ENCODE peak calls at places on chromosome X, in four cellular contexts. Q is IMR-90, J is endothelial cell of umbilical vein, X is GM12878. I is an unnamed sample.

GRCh38 chrX:13808865-13809264 is 8.0 kb downstream of the GPM6B start:
- DNase-seq in J (no peak), Q (no peak), X (no peak), I (no peak)

GRCh38 chrX:6226053-6226645 is 2.5 kb downstream of the NLGN4X start:
- DNase-seq in X (no peak), J (no peak), Q (no peak), I (no peak)

GRCh38 chrX:95218964-95219363 is 1465.7 kb upstream of the DIAPH2 start:
- DNase-seq in X (no peak), J (no peak), Q (no peak), I (no peak)

GRCh38 chrX:107715331-107716044 is 60.1 kb downstream of the TSC22D3 start:
- DNase-seq in X (no peak), Q (peak), J (no peak), I (no peak)

GRCh38 chrX:77415161-77415560 is 32.0 kb upstream of the FGF16 start:
- DNase-seq in J (no peak), X (no peak), Q (no peak), I (no peak)

GRCh38 chrX:23616361-23616760 is 50.9 kb upstream of the PRDX4 start:
- DNase-seq in J (peak), X (no peak), Q (peak), I (peak)

GRCh38 chrX:109393859-109394258 is 88.0 kb downstream of the GUCY2F start:
- DNase-seq in Q (no peak), J (no peak), X (no peak), I (peak)

GRCh38 chrX:54695231-54695630 is 102.8 kb downstream of the ITIH6 start:
- DNase-seq in X (no peak), J (no peak), Q (peak), I (no peak)

GRCh38 chrX:129980043-129980442 is 2.4 kb upstream of the BCORL1 start:
- DNase-seq in X (no peak), Q (no peak), J (no peak), I (no peak)

GRCh38 chrX:145213504-145213903 is 33.8 kb upstream of the SPANXN1 start:
- DNase-seq in Q (no peak), J (no peak), X (no peak), I (peak)

GRCh38 chrX:114165537-114165936 is 418.3 kb upstream of the HTR2C start:
- DNase-seq in J (no peak), X (no peak), Q (no peak), I (no peak)

GRCh38 chrX:70201732-70202131 is 24.4 kb downstream of the DGAT2L6 start:
- DNase-seq in X (no peak), J (no peak), Q (no peak), I (no peak)

GRCh38 chrX:15384304-15384703 is at the start of gene VEGFD:
- DNase-seq in J (no peak), Q (peak), X (no peak), I (no peak)

GRCh38 chrX:44651347-44651746 is 108.7 kb upstream of the FUNDC1 start:
- DNase-seq in Q (no peak), J (no peak), X (no peak), I (no peak)

GRCh38 chrX:110317079-110317819 is 636 bp downstream of the AMMECR1 start:
- DNase-seq in Q (no peak), X (no peak), J (peak), I (no peak)

GRCh38 chrX:25144043-25144940 is 128.5 kb upstream of the ARX start:
- DNase-seq in J (peak), X (no peak), Q (peak), I (peak)

GRCh38 chrX:72540318-72540717 is 32.3 kb downstream of the HDAC8 start:
- DNase-seq in X (no peak), Q (peak), J (peak), I (no peak)

GRCh38 chrX:151180400-151180799 is 4.0 kb downstream of the GPR50 start:
- DNase-seq in Q (no peak), X (no peak), J (no peak), I (no peak)

GRCh38 chrX:119228506-119229290 is 7.4 kb upstream of the PGRMC1 start:
- DNase-seq in X (no peak), J (peak), Q (peak), I (no peak)

GRCh38 chrX:20459410-20460350 is 193.0 kb upstream of the RPS6KA3 start:
- DNase-seq in X (no peak), J (no peak), Q (no peak), I (no peak)

GRCh38 chrX:42755820-42756219 is 22.1 kb downstream of the PPP1R2C start:
- DNase-seq in Q (peak), X (no peak), J (peak), I (no peak)

GRCh38 chrX:154761977-154762528 is 611 bp upstream of the DKC1 start:
- DNase-seq in J (peak), Q (no peak), X (no peak), I (no peak)

GRCh38 chrX:96314974-96315373 is 369.7 kb upstream of the DIAPH2 start:
- DNase-seq in X (no peak), Q (peak), J (peak), I (no peak)

GRCh38 chrX:132181364-132181763 is 37.9 kb downstream of the RAP2C start:
- DNase-seq in J (no peak), Q (no peak), X (no peak), I (no peak)

GRCh38 chrX:129636175-129636681 is 18.5 kb downstream of the APLN start:
- DNase-seq in Q (no peak), J (no peak), X (no peak), I (peak)

GRCh38 chrX:34873500-34874225 is 68.9 kb upstream of the FAM47B start:
- DNase-seq in Q (peak), X (no peak), J (no peak), I (no peak)

GRCh38 chrX:49191033-49191871 is 5.1 kb upstream of the PRICKLE3 start:
- DNase-seq in Q (peak), J (peak), X (peak), I (peak)

GRCh38 chrX:103517246-103517645 is 2.0 kb downstream of the RAB40A start:
- DNase-seq in X (no peak), J (no peak), Q (peak), I (no peak)

GRCh38 chrX:102712967-102713677 is 874 bp downstream of the GPRASP2 start:
- DNase-seq in X (no peak), Q (peak), J (peak), I (peak)

GRCh38 chrX:103356023-103356798 is at the start of gene TCEAL9:
- DNase-seq in X (no peak), Q (peak), J (peak), I (peak)

DNA sequence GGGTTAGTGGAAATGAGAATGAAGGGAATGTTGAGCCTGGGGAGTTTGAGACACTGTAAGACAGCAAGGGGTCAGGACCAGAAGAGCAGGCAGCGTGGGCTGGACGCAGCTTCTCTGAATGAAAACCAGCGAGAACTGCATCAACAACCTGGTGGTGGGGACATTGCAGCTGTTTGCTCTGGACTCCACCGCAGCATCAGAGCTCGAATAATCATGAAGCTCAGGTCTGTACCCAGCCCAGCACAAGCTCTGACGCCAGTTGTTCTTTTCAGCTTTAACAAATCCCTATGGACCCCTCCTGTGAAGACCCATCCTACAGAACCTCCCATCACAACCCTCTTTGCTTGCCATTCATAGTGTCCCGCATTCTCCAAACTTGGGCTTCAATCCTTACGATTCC is 106.8 kb upstream of the PNPLA4 start:
- DNase-seq in Q (no peak), X (no peak), J (no peak), I (no peak)
- TF ChIP-seq FOS in Q (no peak), X (no peak), J (no peak), I (no peak)

DNA sequence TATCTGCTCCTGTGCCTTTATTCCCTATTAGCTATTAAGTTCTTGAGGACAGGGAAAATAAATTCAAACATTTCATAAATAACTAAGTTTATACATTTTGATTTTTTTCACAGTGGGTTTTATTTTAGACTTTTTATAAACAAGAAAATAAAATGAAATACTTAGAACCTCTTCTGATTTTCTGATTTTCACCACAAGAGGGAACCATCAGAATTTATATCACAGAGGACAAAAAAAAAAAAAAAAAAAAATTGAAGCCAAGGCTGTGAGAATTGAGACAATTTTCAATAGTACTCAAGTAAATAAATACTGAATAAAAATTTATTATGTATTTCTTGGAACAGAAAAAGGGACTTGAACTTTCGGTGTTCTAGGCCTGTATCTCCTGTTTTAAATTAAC is 288.1 kb downstream of the SH3BGRL start:
- DNase-seq in Q (no peak), X (no peak), J (no peak), I (peak)
- TF ChIP-seq FOS in Q (no peak), X (no peak), J (no peak), I (no peak)

DNA sequence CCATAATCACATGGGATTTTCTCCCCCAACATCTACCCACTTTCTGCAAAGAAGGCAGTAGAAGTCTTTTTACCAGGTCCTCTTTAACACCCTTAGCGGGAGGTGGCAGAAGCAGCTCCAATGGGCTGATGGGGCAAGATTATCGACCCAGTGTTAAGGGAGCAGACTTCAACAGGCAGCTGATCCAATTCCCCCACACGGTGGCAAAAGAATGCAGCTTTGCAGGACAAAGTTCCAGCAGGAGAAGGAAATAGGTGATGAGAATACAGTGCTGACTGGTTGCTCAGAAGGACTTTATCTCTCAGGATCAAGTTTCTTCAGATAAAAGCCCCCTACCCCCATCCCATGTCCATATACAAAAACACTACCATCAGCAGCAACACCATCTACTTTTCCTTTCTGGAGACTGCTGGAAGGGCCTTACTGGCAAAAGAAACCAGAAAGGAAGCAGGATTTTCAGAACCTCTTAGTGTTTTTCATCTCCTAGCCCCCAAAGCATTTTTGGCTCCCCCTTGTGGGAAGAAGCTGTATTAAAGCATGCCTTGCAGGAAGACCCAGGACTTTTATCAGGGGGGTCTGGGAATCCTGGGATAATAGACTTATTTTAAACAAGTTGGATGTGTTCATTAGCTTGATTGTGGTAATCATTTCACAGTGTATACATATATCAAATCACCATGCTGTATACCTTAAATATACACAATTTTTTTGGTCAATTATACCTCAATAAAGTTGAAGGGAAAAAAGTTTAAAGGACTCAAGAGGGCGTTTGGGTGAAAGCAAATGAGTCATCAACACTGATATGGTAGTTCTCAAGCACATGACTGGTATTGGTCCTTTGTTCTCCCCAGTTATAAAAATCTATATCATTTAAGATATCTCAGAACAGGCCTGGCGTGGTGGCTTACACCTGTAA is 146.4 kb downstream of the GPC3 start:
- DNase-seq in J (peak), X (no peak), Q (peak), I (peak)
- TF ChIP-seq FOS in J (no peak), X (no peak), Q (no peak), I (no peak)

DNA sequence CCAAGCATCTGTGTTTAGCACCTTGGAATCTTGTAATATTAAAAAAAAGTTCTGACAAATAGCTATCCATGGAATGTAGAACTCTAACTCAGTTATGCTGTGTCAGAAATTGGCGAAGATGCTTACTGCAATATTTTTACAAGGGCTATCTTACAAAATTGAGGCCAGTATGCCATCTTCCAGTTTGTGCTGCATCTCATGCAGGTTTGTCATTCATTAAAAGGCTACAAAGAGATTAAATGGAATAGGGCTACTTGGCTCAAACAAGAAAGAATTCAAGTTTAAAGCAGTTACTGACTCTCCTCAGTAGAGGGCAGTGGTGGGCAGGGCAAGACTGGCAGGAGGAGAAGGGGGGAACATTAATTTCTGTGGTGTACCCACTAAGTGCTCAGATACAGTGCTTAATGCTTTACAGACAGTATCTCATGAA is 66.5 kb downstream of the SHROOM4 start:
- DNase-seq in Q (peak), X (no peak), J (peak), I (peak)
- TF ChIP-seq FOS in Q (no peak), X (no peak), J (no peak), I (no peak)

DNA sequence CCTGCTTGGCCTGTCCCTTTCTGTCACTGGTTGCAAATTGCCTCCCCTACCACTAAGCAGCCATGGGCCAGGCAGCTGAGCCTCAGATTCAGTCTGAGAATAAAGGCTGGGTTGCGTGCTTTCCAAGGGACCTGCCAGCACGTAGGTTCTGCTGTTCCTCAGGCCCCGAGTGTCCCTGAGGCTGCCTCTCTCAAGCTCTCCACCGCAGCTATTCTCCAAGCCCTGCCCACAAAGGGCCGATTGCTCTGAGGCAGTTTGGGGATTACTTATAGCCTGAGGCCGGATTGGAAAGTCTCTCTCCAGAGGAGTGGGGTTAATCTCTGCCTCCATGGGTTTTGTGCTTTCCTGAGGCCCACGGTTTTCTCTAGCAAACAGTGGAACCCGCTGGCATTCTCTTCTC is 590.7 kb downstream of the BCOR start:
- DNase-seq in X (no peak), J (no peak), Q (no peak), I (no peak)
- TF ChIP-seq FOS in X (no peak), J (no peak), Q (no peak), I (no peak)

DNA sequence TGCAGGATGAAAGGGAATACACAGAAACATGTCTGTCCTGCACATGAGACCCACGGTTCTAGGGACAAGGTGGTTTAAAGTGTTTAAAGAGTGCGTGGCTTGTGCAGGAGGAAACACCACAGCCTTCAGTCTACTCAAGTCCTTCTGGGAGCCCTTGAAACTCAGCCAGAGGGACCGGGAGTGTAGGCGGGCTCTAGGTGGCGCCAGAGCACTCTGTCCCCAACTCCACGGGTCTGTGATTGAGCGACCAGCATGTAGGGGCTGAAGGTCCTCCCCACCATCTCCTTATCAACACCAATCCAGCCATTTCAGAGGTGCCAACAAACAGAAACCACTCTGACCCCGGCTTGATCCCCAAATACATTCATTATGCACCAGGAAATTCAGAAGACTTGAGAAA is 82.0 kb upstream of the CLDN34 start:
- DNase-seq in Q (peak), J (peak), X (no peak), I (peak)
- TF ChIP-seq FOS in Q (no peak), J (no peak), X (no peak), I (no peak)

I was measured in K562.